ENCODE peak calls at places on chromosomes 13 and 19, in eight cellular contexts. C, R, A, K, F, O, P and G are unnamed samples.

GRCh38 chr13:48232420-48233096 is 448 bp upstream of the ITM2B start:
- DNase-seq in K (no peak), O (no peak), R (peak; percentile 50), F (no peak), C (no peak), P (no peak), A (no peak), G (no peak)

GRCh38 chr19:29767039-29767735 is 44.6 kb upstream of the CCNE1 start:
- DNase-seq in F (no peak), O (no peak), P (no peak), C (no peak), R (no peak), K (no peak), A (no peak), G (no peak)

GRCh38 chr13:85816413-85816812 is 17.2 kb upstream of the SLITRK6 start:
- DNase-seq in R (no peak), P (peak; percentile 31), A (no peak), C (no peak), F (no peak), O (no peak), K (no peak), G (peak; percentile 55)

GRCh38 chr13:110549795-110550160 is 11.7 kb downstream of the RAB20 start:
- DNase-seq in K (no peak), A (no peak), C (no peak), F (no peak), R (no peak), O (no peak), P (no peak), G (no peak)

GRCh38 chr19:35562336-35562735 is 1.1 kb downstream of the ATP4A start:
- DNase-seq in O (no peak), R (no peak), K (no peak), F (no peak), A (no peak), C (no peak), P (no peak), G (no peak)

GRCh38 chr19:47778954-47779351 is 450 bp downstream of the SELENOW start:
- DNase-seq in R (peak; percentile 63), C (peak; percentile 38), F (no peak), O (no peak), K (no peak), P (no peak), A (no peak), G (no peak)

GRCh38 chr13:111508902-111509509 is 188.6 kb downstream of the TEX29 start:
- DNase-seq in C (no peak), A (no peak), O (no peak), P (no peak), F (no peak), R (no peak), K (no peak), G (no peak)

GRCh38 chr13:114031631-114032030 is 57.8 kb upstream of the C13orf46 start:
- DNase-seq in O (no peak), A (no peak), R (no peak), C (no peak), K (no peak), P (no peak), F (no peak), G (no peak)

GRCh38 chr19:2469102-2469914 is 6.6 kb upstream of the GADD45B start:
- DNase-seq in F (no peak), P (no peak), A (no peak), R (no peak), O (peak; percentile 64), C (no peak), K (no peak), G (peak; percentile 15)

GRCh38 chr13:90084684-90085290 is 1262.7 kb upstream of the MIR17HG start:
- DNase-seq in K (no peak), P (no peak), F (peak; percentile 9), C (no peak), O (no peak), A (no peak), R (no peak), G (no peak)

GRCh38 chr13:111280666-111281577 is 39.5 kb upstream of the TEX29 start:
- DNase-seq in R (no peak), A (no peak), P (no peak), K (no peak), F (peak; percentile 26), O (no peak), C (no peak), G (no peak)

GRCh38 chr19:17687857-17688784 is at the start of gene UNC13A:
- DNase-seq in K (peak; percentile 96), R (peak; percentile 39), F (no peak), O (peak; percentile 82), C (peak; percentile 58), P (no peak), A (peak; percentile 23), G (peak; percentile 76)

GRCh38 chr19:3404324-3405260 is 38.2 kb downstream of the NFIC start:
- DNase-seq in O (no peak), R (peak; percentile 92), A (no peak), P (no peak), K (no peak), C (peak; percentile 78), F (peak; percentile 42), G (no peak)

GRCh38 chr13:98272549-98272948 is 95.5 kb upstream of the RNF113B start:
- DNase-seq in C (no peak), R (no peak), K (peak; percentile 15), O (no peak), A (no peak), F (no peak), P (no peak), G (no peak)